ENCODE peak calls at places on chromosomes 2 and 18, in four cellular contexts. N is PC-3, O is left lung, M is brain microvascular endothelial cell. Q is an unnamed sample.

GRCh38 chr18:35507623-35508022 is 9.9 kb upstream of the INO80C start:
- DNase-seq in M (no peak), N (peak), O (no peak), Q (no peak)

GRCh38 chr2:44932564-44933392 is 8.7 kb upstream of the SIX3 start:
- DNase-seq in O (peak), N (no peak), M (no peak), Q (no peak)

GRCh38 chr2:104758199-104758620 is 95.7 kb upstream of the POU3F3 start:
- DNase-seq in N (no peak), O (no peak), M (peak), Q (no peak)

GRCh38 chr2:47041065-47041464 is 114.0 kb downstream of the STPG4 start:
- DNase-seq in O (no peak), N (no peak), M (no peak), Q (peak)

GRCh38 chr2:135820003-135820618 is 16.9 kb downstream of the LCT start:
- DNase-seq in O (no peak), M (peak), N (no peak), Q (no peak)

GRCh38 chr2:25082002-25082622 is 40.2 kb downstream of the EFR3B start:
- DNase-seq in M (no peak), O (no peak), N (no peak), Q (no peak)

GRCh38 chr2:190126758-190127157 is 64.2 kb upstream of the MSTN start:
- DNase-seq in M (no peak), O (no peak), N (no peak), Q (no peak)

GRCh38 chr2:104969564-104969963 is 68.3 kb upstream of the MRPS9 start:
- DNase-seq in N (peak), O (no peak), M (no peak), Q (no peak)

GRCh38 chr2:151922845-151923666 is 94.8 kb upstream of the ARL5A start:
- DNase-seq in N (no peak), M (peak), O (peak), Q (no peak)

GRCh38 chr2:181177376-181177775 is 197.0 kb downstream of the UBE2E3 start:
- DNase-seq in O (no peak), N (no peak), M (no peak), Q (no peak)

GRCh38 chr2:12552092-12552491 is 164.6 kb upstream of the TRIB2 start:
- DNase-seq in N (no peak), M (no peak), O (no peak), Q (no peak)

GRCh38 chr2:178279142-178279541 is 84.8 kb downstream of the OSBPL6 start:
- DNase-seq in N (peak), O (no peak), M (peak), Q (no peak)
- H3K27ac ChIP-seq in N (peak), O (no peak), M (peak), Q (no peak)

DNA sequence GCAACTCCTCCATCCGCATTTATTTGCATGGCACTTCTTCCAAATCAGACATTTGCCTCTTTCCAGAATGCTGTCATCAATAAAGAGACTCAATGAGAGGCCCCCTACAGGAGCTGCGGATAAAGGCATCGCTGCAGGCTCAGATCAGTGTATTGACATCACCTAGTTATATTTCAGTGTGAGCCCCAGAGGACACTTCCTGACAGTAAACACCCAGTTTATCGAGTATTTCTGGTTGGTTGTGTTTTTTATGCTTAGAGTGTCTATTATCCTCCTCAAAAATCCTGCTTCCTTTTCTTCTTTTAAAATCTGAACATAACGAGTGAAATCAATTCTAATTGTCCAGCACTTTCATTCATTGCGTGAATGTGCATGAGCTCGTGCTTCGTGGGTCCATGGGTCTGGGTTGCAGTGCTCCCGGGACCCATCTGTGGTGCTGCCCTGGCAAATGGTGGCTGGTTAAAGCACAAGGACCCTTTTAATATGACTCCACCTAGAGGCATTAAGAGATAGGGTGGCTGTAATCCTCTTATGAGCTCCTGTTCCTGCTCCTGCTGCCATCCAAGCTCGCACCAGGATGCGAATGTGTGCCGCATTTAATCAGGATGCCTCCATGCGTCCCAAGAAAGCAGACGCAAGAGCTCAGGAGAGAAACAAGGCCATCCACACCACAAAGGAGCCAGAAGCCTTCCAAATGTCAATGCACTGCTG is 38.9 kb downstream of the NRP2 start:
- DNase-seq in N (peak), M (no peak), O (no peak), Q (no peak)
- TF ChIP-seq CTCF in N (peak), M (peak), O (peak), Q (peak)

GRCh38 chr2:119681196-119681867 is 2.3 kb downstream of the TMEM177 start:
- DNase-seq in O (no peak), M (no peak), N (no peak), Q (no peak)

GRCh38 chr2:119679846-119680245 is 845 bp downstream of the TMEM177 start:
- DNase-seq in N (no peak), M (no peak), O (no peak), Q (no peak)

GRCh38 chr2:119681868-119682220 is 2.8 kb downstream of the TMEM177 start:
- DNase-seq in M (no peak), O (no peak), N (no peak), Q (no peak)

GRCh38 chr2:119679526-119679837 is 481 bp downstream of the TMEM177 start:
- DNase-seq in O (no peak), M (no peak), N (no peak), Q (no peak)

GRCh38 chr2:119680457-119681195 is 1.6 kb downstream of the TMEM177 start:
- DNase-seq in O (no peak), N (no peak), M (no peak), Q (no peak)
- H3K4me3 ChIP-seq in O (no peak), N (peak), M (no peak), Q (no peak)

GRCh38 chr2:23569761-23570383 is 184.9 kb downstream of the KLHL29 start:
- DNase-seq in O (peak), N (no peak), M (no peak), Q (no peak)
- H3K27ac ChIP-seq in O (no peak), N (no peak), M (no peak), Q (no peak)

DNA sequence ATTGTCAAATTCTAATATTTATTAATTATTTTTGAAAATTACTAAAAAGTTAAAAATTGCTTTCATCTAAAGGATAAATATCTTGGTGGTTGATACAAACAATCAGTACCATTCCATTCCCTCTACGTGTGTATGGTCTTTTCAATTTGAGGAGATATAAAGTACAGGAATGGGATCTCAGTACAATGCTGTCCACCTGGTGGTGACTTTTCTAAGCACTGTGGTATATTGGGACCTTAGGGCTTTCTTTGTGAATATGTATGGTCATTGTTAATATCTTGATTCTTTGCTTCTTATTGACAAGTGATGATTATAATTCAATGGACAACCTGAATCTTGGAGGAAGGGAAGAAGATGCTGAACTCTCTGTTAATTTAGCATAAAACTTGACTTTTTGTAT is 83.1 kb downstream of the NBEAL1 start:
- DNase-seq in O (no peak), M (peak), N (peak), Q (no peak)
- TF ChIP-seq CTCF in O (peak), M (peak), N (peak), Q (no peak)

Q was measured in dorsolateral prefrontal cortex.